ENCODE peak calls at places on chromosome 16, in nine cellular contexts. R, W, A, M, Q, P, H, T and X are unnamed samples.

GRCh38 chr16:1579214-1579613 is 32.7 kb downstream of the IFT140 start:
- DNase-seq in R (no peak), W (no peak), A (no peak), M (no peak), Q (no peak), P (no peak), H (no peak), T (no peak), X (no peak)

GRCh38 chr16:83622010-83622409 is 185.8 kb upstream of the HSBP1 start:
- DNase-seq in R (no peak), W (no peak), A (no peak), M (no peak), Q (no peak), P (no peak), H (no peak), T (no peak), X (no peak)

GRCh38 chr16:88672776-88673175 is 9.9 kb upstream of the MVD start:
- DNase-seq in R (no peak), W (no peak), A (peak; percentile 88), M (no peak), Q (no peak), P (no peak), H (no peak), T (no peak), X (no peak)

GRCh38 chr16:88686439-88687253 is at the start of gene SNAI3:
- DNase-seq in R (peak; percentile 86), W (peak; percentile 83), A (peak; percentile 98), M (peak; percentile 62), Q (peak; percentile 87), P (no peak), H (peak; percentile 58), T (peak; percentile 94), X (no peak)

GRCh38 chr16:19967561-19967960 is 82.9 kb upstream of the GPRC5B start:
- DNase-seq in R (no peak), W (no peak), A (no peak), M (no peak), Q (no peak), P (no peak), H (no peak), T (no peak), X (no peak)

GRCh38 chr16:66473654-66474519 is 46.8 kb downstream of the BEAN1 start:
- DNase-seq in R (no peak), W (no peak), A (peak; percentile 53), M (no peak), Q (no peak), P (no peak), H (no peak), T (no peak), X (no peak)

GRCh38 chr16:72590179-72590937 is 418.4 kb upstream of the PMFBP1 start:
- DNase-seq in R (no peak), W (no peak), A (no peak), M (no peak), Q (no peak), P (no peak), H (no peak), T (no peak), X (no peak)

GRCh38 chr16:89357460-89357859 is 132.9 kb downstream of the ANKRD11 start:
- DNase-seq in R (no peak), W (peak; percentile 64), A (peak; percentile 70), M (no peak), Q (no peak), P (no peak), H (no peak), T (no peak), X (no peak)

GRCh38 chr16:20610192-20610891 is 34.2 kb upstream of the ACSM2B start:
- DNase-seq in R (no peak), W (no peak), A (no peak), M (no peak), Q (no peak), P (no peak), H (no peak), T (no peak), X (no peak)

GRCh38 chr16:48446534-48446920 is 61.3 kb upstream of the SIAH1 start:
- DNase-seq in R (no peak), W (no peak), A (no peak), M (no peak), Q (no peak), P (no peak), H (no peak), T (peak; percentile 6), X (no peak)

GRCh38 chr16:83023011-83023410 is 396.2 kb downstream of the CDH13 start:
- DNase-seq in R (no peak), W (no peak), A (no peak), M (no peak), Q (no peak), P (no peak), H (no peak), T (no peak), X (no peak)

GRCh38 chr16:50643192-50643591 is 37.9 kb downstream of the SNX20 start:
- DNase-seq in R (no peak), W (no peak), A (no peak), M (no peak), Q (no peak), P (no peak), H (no peak), T (no peak), X (no peak)

GRCh38 chr16:48157794-48158193 is 2.0 kb upstream of the ABCC12 start:
- DNase-seq in R (peak; percentile 15), W (no peak), A (no peak), M (no peak), Q (no peak), P (no peak), H (no peak), T (no peak), X (no peak)

GRCh38 chr16:29871822-29872546 is 9.0 kb upstream of the CDIPT start:
- DNase-seq in R (no peak), W (no peak), A (no peak), M (no peak), Q (no peak), P (no peak), H (no peak), T (no peak), X (no peak)

GRCh38 chr16:82793550-82794244 is 166.9 kb downstream of the CDH13 start:
- DNase-seq in R (no peak), W (no peak), A (no peak), M (no peak), Q (no peak), P (no peak), H (no peak), T (no peak), X (no peak)

GRCh38 chr16:71645450-71645849 is 19.5 kb downstream of the MARVELD3 start:
- DNase-seq in R (no peak), W (no peak), A (peak; percentile 73), M (no peak), Q (no peak), P (no peak), H (no peak), T (no peak), X (no peak)

GRCh38 chr16:264440-264951 is 11.2 kb downstream of the RGS11 start:
- DNase-seq in R (no peak), W (no peak), A (no peak), M (no peak), Q (no peak), P (no peak), H (no peak), T (no peak), X (no peak)

GRCh38 chr16:3131755-3132377 is 3.0 kb upstream of the ZNF213 start:
- DNase-seq in R (no peak), W (peak; percentile 49), A (peak; percentile 90), M (no peak), Q (no peak), P (no peak), H (peak; percentile 60), T (peak; percentile 61), X (no peak)

GRCh38 chr16:2799852-2800226 is 1.6 kb downstream of the PRSS41 start:
- DNase-seq in R (no peak), W (no peak), A (peak; percentile 16), M (no peak), Q (no peak), P (no peak), H (peak; percentile 46), T (no peak), X (no peak)

GRCh38 chr16:69779724-69780123 is 17.6 kb downstream of the WWP2 start:
- DNase-seq in R (no peak), W (no peak), A (no peak), M (no peak), Q (no peak), P (no peak), H (no peak), T (no peak), X (no peak)
- H3K4me3 ChIP-seq in R (no peak overlapping the region), W (no peak overlapping the region), A (no peak overlapping the region), M (no peak overlapping the region), Q (no peak overlapping the region), P (no peak overlapping the region), H (no peak overlapping the region), T (no peak overlapping the region), X (no peak overlapping the region)

GRCh38 chr16:86823895-86824671 is 245.7 kb downstream of the FOXL1 start:
- DNase-seq in R (no peak), W (no peak), A (peak; percentile 54), M (no peak), Q (no peak), P (no peak), H (no peak), T (no peak), X (no peak)
- H3K4me1 ChIP-seq in R (no peaks in the 10 kb centered on the region), W (no peaks in the 10 kb centered on the region), A (no peaks in the 10 kb centered on the region), M (no peaks in the 10 kb centered on the region), Q (peaks cover 8% of the 10 kb centered on the region), P (peaks cover 3% of the 10 kb centered on the region), H (no peaks in the 10 kb centered on the region), T (no peaks in the 10 kb centered on the region), X (peaks cover 6% of the 10 kb centered on the region)

GRCh38 chr16:16871196-16871595 is 492.3 kb downstream of the NPIPA7 start:
- DNase-seq in R (no peak), W (no peak), A (peak; percentile 71), M (no peak), Q (no peak), P (no peak), H (no peak), T (no peak), X (no peak)
- H3K27me3 ChIP-seq in R (no peaks in the 10 kb centered on the region), W (no peaks in the 10 kb centered on the region), A (no peaks in the 10 kb centered on the region), M (no peaks in the 10 kb centered on the region), Q (peaks cover 5% of the 10 kb centered on the region), P (no peaks in the 10 kb centered on the region), H (no peaks in the 10 kb centered on the region), T (peaks cover 21% of the 10 kb centered on the region), X (no peaks in the 10 kb centered on the region)

GRCh38 chr16:58493756-58494431 is 6.0 kb upstream of the NDRG4 start:
- DNase-seq in R (no peak), W (no peak), A (no peak), M (no peak), Q (no peak), P (no peak), H (no peak), T (no peak), X (no peak)

GRCh38 chr16:58492735-58493134 is 7.2 kb upstream of the NDRG4 start:
- DNase-seq in R (no peak), W (peak; percentile 59), A (peak; percentile 65), M (no peak), Q (no peak), P (no peak), H (no peak), T (no peak), X (no peak)

GRCh38 chr16:58495861-58496331 is 4.0 kb upstream of the NDRG4 start:
- DNase-seq in R (no peak), W (no peak), A (peak; percentile 62), M (no peak), Q (no peak), P (no peak), H (no peak), T (no peak), X (no peak)

GRCh38 chr16:58497468-58497867 is 2.5 kb upstream of the NDRG4 start:
- DNase-seq in R (no peak), W (peak; percentile 40), A (peak; percentile 31), M (no peak), Q (no peak), P (no peak), H (no peak), T (no peak), X (no peak)

GRCh38 chr16:58494981-58495860 is 4.7 kb upstream of the NDRG4 start:
- DNase-seq in R (peak; percentile 49), W (peak; percentile 91), A (peak; percentile 94), M (peak; percentile 88), Q (peak; percentile 89), P (peak; percentile 47), H (peak; percentile 66), T (peak; percentile 73), X (no peak)
- H3K4me3 ChIP-seq in R (no peak overlapping the region), W (no peak overlapping the region), A (no peak overlapping the region), M (peak overlapping the region; percentile 23), Q (peak overlapping the region; percentile 22), P (peak overlapping the region; percentile 41), H (peak overlapping the region; percentile 7), T (no peak overlapping the region), X (peak overlapping the region; percentile 24)